ENCODE peak calls at places on chromosomes 13 and 19, in six cellular contexts. P is nucleus accumbens; U is activated CD4-positive, alpha-beta T cell treated with anti-CD3 and anti-CD28 coated beads for 24 hours; Z is T-helper 17 cell; R is activated B cell treated with CpG ODN at 0.5 μM for 24 hours; H is AG20443. M is an unnamed sample.

GRCh38 chr19:1082165-1082927 is 12.8 kb downstream of the POLR2E start:
- DNase-seq in Z (peak; percentile 96), P (no peak), H (peak; percentile 78), R (no peak), U (no peak), M (no peak)

GRCh38 chr13:46010148-46010547 is 42.4 kb downstream of the ZC3H13 start:
- DNase-seq in R (no peak), Z (no peak), U (no peak), H (peak; percentile 10), P (no peak), M (no peak)

GRCh38 chr19:35963514-35963913 is 27.3 kb downstream of the LRFN3 start:
- DNase-seq in Z (no peak), P (no peak), U (no peak), R (no peak), H (peak; percentile 82), M (no peak)

GRCh38 chr13:80009760-80010159 is 331.2 kb downstream of the SPRY2 start:
- DNase-seq in H (no peak), P (no peak), U (no peak), Z (no peak), R (no peak), M (no peak)

GRCh38 chr13:79245937-79246574 is 160.0 kb downstream of the RBM26 start:
- DNase-seq in Z (no peak), U (no peak), H (no peak), P (no peak), R (no peak), M (no peak)

GRCh38 chr13:33403807-33404362 is 118.3 kb upstream of the STARD13 start:
- DNase-seq in H (no peak), R (no peak), U (no peak), P (no peak), Z (no peak), M (no peak)

GRCh38 chr19:37594064-37594981 is at the start of the genes ZNF540 and ZNF571:
- DNase-seq in P (peak; percentile 90), H (peak; percentile 95), Z (peak; percentile 79), R (peak; percentile 83), U (peak; percentile 87), M (peak; percentile 92)

GRCh38 chr13:32905063-32905863 is 111.0 kb upstream of the KL start:
- DNase-seq in R (no peak), U (no peak), H (peak; percentile 17), Z (no peak), P (no peak), M (no peak)

GRCh38 chr13:71867101-71867814 is at the start of gene DACH1:
- DNase-seq in R (no peak), U (no peak), Z (no peak), P (peak; percentile 25), H (peak; percentile 53), M (no peak)

GRCh38 chr13:101453784-101454201 is 1.3 kb downstream of the ITGBL1 start:
- DNase-seq in P (no peak), Z (no peak), U (no peak), H (peak; percentile 43), R (no peak), M (no peak)

GRCh38 chr13:74187564-74187963 is 53.4 kb upstream of the KLF12 start:
- DNase-seq in U (no peak), P (no peak), R (no peak), Z (no peak), H (no peak), M (no peak)

GRCh38 chr19:40799558-40800338 is 757 bp downstream of the EGLN2 start:
- DNase-seq in H (peak; percentile 31), R (no peak), P (no peak), U (no peak), Z (no peak), M (no peak)

GRCh38 chr13:97401421-97401820 is 32.5 kb upstream of the RAP2A start:
- DNase-seq in U (no peak), P (no peak), Z (no peak), R (no peak), H (no peak), M (no peak)

GRCh38 chr19:51018745-51019543 is 565 bp downstream of the KLK10 start:
- DNase-seq in H (no peak), Z (no peak), P (no peak), R (no peak), U (no peak), M (no peak)

GRCh38 chr19:45470147-45471081 is 2.6 kb downstream of the FOSB start:
- DNase-seq in Z (peak; percentile 32), R (peak; percentile 60), P (no peak), U (no peak), H (peak; percentile 44), M (no peak)

GRCh38 chr19:7657047-7657779 is 11.6 kb upstream of the RETN start:
- DNase-seq in R (no peak), Z (no peak), H (no peak), U (no peak), P (no peak), M (no peak)

GRCh38 chr13:42379241-42379640 is 107.3 kb downstream of the AKAP11 start:
- DNase-seq in P (no peak), U (no peak), Z (no peak), R (no peak), H (no peak), M (no peak)

GRCh38 chr19:18150776-18151624 is 2.0 kb upstream of the PIK3R2 start:
- DNase-seq in H (no peak), Z (no peak), U (no peak), P (no peak), R (no peak), M (no peak)

GRCh38 chr13:91058066-91058465 is 289.4 kb upstream of the MIR17HG start:
- DNase-seq in P (no peak), Z (no peak), U (no peak), R (no peak), H (peak; percentile 6), M (no peak)

GRCh38 chr13:46077260-46077659 is 24.7 kb upstream of the ZC3H13 start:
- DNase-seq in H (no peak), R (no peak), P (no peak), Z (no peak), U (no peak), M (no peak)

GRCh38 chr13:52001120-52001731 is 10.0 kb downstream of the ATP7B start:
- DNase-seq in Z (no peak), P (no peak), R (no peak), H (peak; percentile 57), U (no peak), M (no peak)

GRCh38 chr19:35717665-35718344 is at the start of gene KMT2B:
- DNase-seq in H (peak; percentile 98), P (no peak), R (peak; percentile 95), U (no peak), Z (no peak), M (peak; percentile 88)

GRCh38 chr19:19470579-19470978 is 44.8 kb downstream of the TSSK6 start:
- DNase-seq in U (no peak), R (no peak), P (no peak), H (no peak), Z (no peak), M (no peak)

GRCh38 chr13:43767351-43767901 is 19.3 kb downstream of the ENOX1 start:
- DNase-seq in U (no peak), R (no peak), H (peak; percentile 29), Z (no peak), P (no peak), M (no peak)

GRCh38 chr19:33394006-33394722 is 20.7 kb downstream of the CEBPG start:
- DNase-seq in P (no peak), U (no peak), R (no peak), H (peak; percentile 96), Z (no peak), M (no peak)

GRCh38 chr19:5106361-5106760 is 137.4 kb downstream of the KDM4B start:
- DNase-seq in H (no peak), R (no peak), Z (no peak), U (no peak), P (no peak), M (no peak)

GRCh38 chr13:31503626-31504025 is 235.7 kb upstream of the RXFP2 start:
- DNase-seq in P (no peak), H (no peak), R (no peak), Z (no peak), U (no peak), M (no peak)